ENCODE peak calls at places on chromosomes 6 and 20, in nine cellular contexts. V, H, M, U, Y, P, B, L and N are unnamed samples.
A peak's percentile ranks its signal among the peaks of the same experiment; 100 is the strongest.

GRCh38 chr6:166861961-166862286 is 94.4 kb downstream of the RNASET2 start:
- DNase-seq in V (no peak), H (no peak), M (no peak), U (no peak), Y (no peak), P (no peak), B (no peak), L (no peak), N (no peak)

GRCh38 chr6:70234561-70235236 is 68.2 kb downstream of the COL9A1 start:
- DNase-seq in V (no peak), H (no peak), M (no peak), U (no peak), Y (no peak), P (no peak), B (no peak), L (no peak), N (no peak)

GRCh38 chr6:16723833-16724232 is 37.4 kb downstream of the ATXN1 start:
- DNase-seq in V (peak; percentile 93), H (peak; percentile 58), M (no peak), U (peak; percentile 92), Y (no peak), P (peak; percentile 96), B (no peak), L (peak; percentile 95), N (no peak)

GRCh38 chr20:8602389-8603116 is 466.3 kb upstream of the PLCB4 start:
- DNase-seq in V (peak; percentile 16), H (no peak), M (no peak), U (no peak), Y (no peak), P (peak; percentile 16), B (no peak), L (no peak), N (no peak)

GRCh38 chr6:163793584-163793983 is 379.1 kb downstream of the QKI start:
- DNase-seq in V (no peak), H (no peak), M (no peak), U (peak; percentile 81), Y (no peak), P (peak; percentile 85), B (no peak), L (peak; percentile 89), N (no peak)

GRCh38 chr6:142947702-142948480 is 2.9 kb upstream of the HIVEP2 start:
- DNase-seq in V (no peak), H (no peak), M (no peak), U (no peak), Y (no peak), P (no peak), B (no peak), L (no peak), N (no peak)

GRCh38 chr6:39075010-39075738 is 26.6 kb downstream of the GLP1R start:
- DNase-seq in V (no peak), H (peak; percentile 14), M (no peak), U (no peak), Y (peak; percentile 40), P (no peak), B (peak; percentile 46), L (no peak), N (no peak)

GRCh38 chr6:89148016-89148750 is 2.3 kb downstream of the PM20D2 start:
- DNase-seq in V (no peak), H (no peak), M (no peak), U (no peak), Y (no peak), P (peak; percentile 30), B (no peak), L (no peak), N (no peak)

GRCh38 chr6:136014454-136015421 is 163.2 kb downstream of the PDE7B start:
- DNase-seq in V (no peak), H (no peak), M (peak; percentile 28), U (peak; percentile 100), Y (no peak), P (peak; percentile 100), B (no peak), L (peak; percentile 3), N (no peak)

GRCh38 chr20:3041818-3042504 is 1.5 kb upstream of the GNRH2 start:
- DNase-seq in V (peak; percentile 31), H (no peak), M (no peak), U (no peak), Y (no peak), P (peak; percentile 4), B (no peak), L (no peak), N (no peak)

DNA sequence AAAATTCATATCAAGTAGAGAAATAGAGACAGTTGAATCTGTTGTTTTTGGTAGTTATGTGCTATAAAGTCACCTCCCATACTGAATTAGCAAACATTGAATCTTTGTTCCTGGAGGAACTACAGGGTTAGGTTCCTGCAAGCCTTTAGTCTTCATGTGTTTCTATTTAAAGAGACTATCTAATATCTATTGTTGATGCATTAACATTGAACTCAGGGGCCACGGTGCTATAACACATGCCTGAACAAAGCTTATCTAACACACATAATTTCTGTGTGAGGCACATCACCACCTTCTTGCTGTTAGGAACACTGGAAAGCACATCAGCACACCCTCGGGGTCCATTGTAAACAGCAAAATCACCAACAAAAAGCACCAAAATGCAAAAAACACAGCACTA is 21.2 kb downstream of the ARFGEF2 start:
- DNase-seq in V (no peak), H (no peak), M (no peak), U (no peak), Y (no peak), P (no peak), B (no peak), L (no peak), N (no peak)
- H3K27me3 ChIP-seq in V (no peaks in the 10 kb centered on the region), H (no peaks in the 10 kb centered on the region), M (no peaks in the 10 kb centered on the region), U (no peaks in the 10 kb centered on the region), Y (no peaks in the 10 kb centered on the region), P (no peaks in the 10 kb centered on the region), B (no peaks in the 10 kb centered on the region), L (no peaks in the 10 kb centered on the region), N (no peaks in the 10 kb centered on the region)

DNA sequence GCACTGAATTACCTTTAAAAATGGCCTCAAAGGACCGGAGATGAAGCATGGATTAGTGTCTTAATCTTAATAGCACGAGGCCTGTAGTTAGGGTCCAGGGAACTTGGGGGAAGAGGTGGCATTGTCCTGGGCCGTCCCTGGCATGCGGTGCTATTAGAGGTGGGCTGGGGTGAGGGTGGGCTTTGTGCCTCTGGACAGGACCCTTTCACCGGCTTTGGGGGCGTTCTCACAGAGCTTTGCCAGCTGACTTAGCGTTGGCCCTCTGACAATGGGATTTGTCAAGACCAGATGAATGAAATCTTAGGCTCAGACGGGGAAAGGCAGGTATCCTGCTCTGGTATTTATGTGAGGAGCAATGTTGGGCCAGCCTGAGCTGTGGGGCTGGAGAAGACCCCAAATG is 59.6 kb downstream of the ERMARD start:
- DNase-seq in V (no peak), H (peak; percentile 20), M (no peak), U (no peak), Y (no peak), P (no peak), B (no peak), L (no peak), N (no peak)
- H3K27ac ChIP-seq in V (no peak overlapping the region), H (no peak overlapping the region), M (no peak overlapping the region), U (no peak overlapping the region), Y (no peak overlapping the region), P (no peak overlapping the region), B (no peak overlapping the region), L (no peak overlapping the region), N (no peak overlapping the region)

GRCh38 chr6:79672631-79673065 is 41.5 kb downstream of the SH3BGRL2 start:
- DNase-seq in V (peak; percentile 68), H (no peak), M (no peak), U (peak; percentile 8), Y (no peak), P (peak; percentile 45), B (no peak), L (peak; percentile 39), N (no peak)
- TF ChIP-seq CTCF in V (peak; percentile 39), H (peak; percentile 74), M (peak; percentile 39), U (peak; percentile 70), Y (no peak), P (peak; percentile 58), B (no peak), L (peak; percentile 78), N (peak; percentile 49)

DNA sequence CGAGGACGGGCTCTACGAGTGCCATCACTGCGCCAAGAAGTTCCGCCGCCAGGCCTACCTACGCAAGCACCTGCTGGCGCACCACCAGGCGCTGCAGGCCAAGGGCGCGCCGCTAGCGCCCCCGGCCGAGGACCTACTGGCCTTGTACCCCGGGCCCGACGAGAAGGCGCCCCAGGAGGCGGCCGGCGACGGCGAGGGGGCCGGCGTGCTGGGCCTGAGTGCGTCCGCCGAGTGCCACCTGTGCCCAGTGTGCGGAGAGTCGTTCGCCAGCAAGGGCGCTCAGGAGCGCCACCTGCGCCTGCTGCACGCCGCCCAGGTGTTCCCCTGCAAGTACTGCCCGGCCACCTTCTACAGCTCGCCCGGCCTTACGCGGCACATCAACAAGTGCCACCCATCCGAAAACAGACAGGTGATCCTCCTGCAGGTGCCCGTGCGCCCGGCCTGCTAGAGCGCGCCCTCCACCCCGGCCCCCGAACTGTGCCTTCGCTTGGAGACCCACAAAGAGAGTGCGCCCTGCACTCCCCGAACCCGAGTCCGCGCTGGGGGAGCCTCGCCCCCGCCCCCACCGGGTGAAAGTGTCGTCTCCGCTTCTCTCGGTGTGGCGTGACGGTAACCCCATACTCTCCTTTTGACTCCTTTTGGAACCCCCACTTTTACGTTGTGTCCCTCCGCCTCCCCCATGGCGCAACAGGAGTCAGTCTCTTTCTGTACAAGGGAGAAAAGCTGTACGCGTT is 1.6 kb downstream of the INSM1 start:
- DNase-seq in V (no peak), H (peak; percentile 86), M (no peak), U (no peak), Y (no peak), P (no peak), B (no peak), L (peak; percentile 41), N (no peak)
- H3K27me3 ChIP-seq in V (peaks cover 71% of the 10 kb centered on the region), H (peaks cover 32% of the 10 kb centered on the region), M (peaks cover 70% of the 10 kb centered on the region), U (peaks cover 76% of the 10 kb centered on the region), Y (peaks cover 44% of the 10 kb centered on the region), P (peaks cover 93% of the 10 kb centered on the region), B (peaks cover 98% of the 10 kb centered on the region), L (peaks cover 97% of the 10 kb centered on the region), N (peaks cover 70% of the 10 kb centered on the region)

DNA sequence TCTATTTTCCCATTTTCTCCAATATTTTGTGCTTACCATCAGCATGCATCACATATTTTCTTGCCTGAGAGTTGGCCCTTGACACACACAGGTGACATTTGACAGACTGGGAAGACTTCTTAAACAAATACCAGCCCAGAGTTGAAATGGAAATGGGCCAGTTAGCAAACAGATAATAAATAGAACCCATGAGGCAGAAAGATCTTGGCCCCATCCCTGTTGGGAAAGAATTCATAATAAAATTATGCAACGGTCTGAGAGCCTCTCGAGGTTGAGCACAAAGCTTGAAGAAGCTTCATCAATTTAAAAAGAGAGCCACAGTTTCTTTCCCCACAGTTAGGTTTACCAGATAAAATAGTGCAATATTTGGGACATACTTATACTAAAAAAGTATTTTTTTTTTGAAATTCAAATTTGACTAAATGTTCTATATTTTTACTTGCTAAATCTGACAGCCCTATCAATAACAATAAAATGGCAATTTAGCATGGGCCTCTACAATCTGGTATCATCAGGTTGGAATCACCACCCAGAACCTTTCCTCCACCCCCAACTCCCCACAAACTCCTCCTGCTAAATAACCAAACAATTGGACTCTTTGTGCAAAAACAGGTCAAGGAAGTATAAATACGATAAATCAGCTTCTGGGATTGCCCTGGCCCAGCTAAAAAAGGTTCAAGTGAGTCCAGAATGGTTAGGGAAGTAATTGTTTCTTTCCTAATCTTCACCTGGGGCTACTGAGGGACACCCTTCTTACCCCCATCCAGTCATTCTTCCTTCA is 129.8 kb downstream of the CD164 start:
- DNase-seq in V (no peak), H (no peak), M (no peak), U (no peak), Y (no peak), P (no peak), B (no peak), L (no peak), N (no peak)
- H3K27ac ChIP-seq in V (no peak overlapping the region), H (no peak overlapping the region), M (no peak overlapping the region), U (no peak overlapping the region), Y (no peak overlapping the region), P (no peak overlapping the region), B (no peak overlapping the region), L (no peak overlapping the region), N (no peak overlapping the region)